ENCODE peak calls at places on chromosomes 3 and 15, in six cellular contexts. V is choroid plexus epithelial cell, K is AG04450, E is K562, H is fibroblast of mammary gland, U is mucosa of descending colon. C is an unnamed sample.

GRCh38 chr15:60733196-60733595 is 254.3 kb upstream of the ICE2 start:
- DNase-seq in U (no peak), H (no peak), V (no peak), E (no peak), K (no peak), C (no peak)

GRCh38 chr3:52523386-52524257 is 10.0 kb downstream of the NT5DC2 start:
- DNase-seq in U (peak; percentile 45), H (no peak), V (peak; percentile 43), K (no peak), E (no peak), C (no peak)

GRCh38 chr15:38885477-38885952 is 320.9 kb upstream of the RASGRP1 start:
- DNase-seq in V (no peak), E (no peak), H (peak; percentile 47), K (no peak), U (no peak), C (peak; percentile 65)

GRCh38 chr3:56761887-56762605 is 39.7 kb downstream of the ARHGEF3 start:
- DNase-seq in V (no peak), H (peak; percentile 54), E (no peak), K (no peak), U (no peak), C (peak; percentile 64)

GRCh38 chr3:102605146-102605545 is 170.3 kb downstream of the ZPLD1 start:
- DNase-seq in V (no peak), U (no peak), H (no peak), E (no peak), K (no peak), C (no peak)

GRCh38 chr3:126528800-126529541 is 5.0 kb downstream of the CHST13 start:
- DNase-seq in H (peak; percentile 10), E (no peak), U (peak; percentile 34), V (peak; percentile 15), K (no peak), C (peak; percentile 20)

GRCh38 chr3:194137314-194138097 is 1.6 kb downstream of the HES1 start:
- DNase-seq in H (peak; percentile 59), E (peak; percentile 76), U (peak; percentile 88), V (peak; percentile 81), K (no peak), C (peak; percentile 78)

GRCh38 chr15:70042553-70043214 is 55.0 kb downstream of the TLE3 start:
- DNase-seq in H (no peak), K (no peak), V (no peak), E (no peak), U (no peak), C (no peak)

GRCh38 chr15:101207867-101208288 is 44.0 kb downstream of the CHSY1 start:
- DNase-seq in K (no peak), E (no peak), V (peak; percentile 91), U (no peak), H (peak; percentile 93), C (peak; percentile 81)

GRCh38 chr3:195753609-195754008 is 32.8 kb downstream of the MUC20 start:
- DNase-seq in U (no peak), E (no peak), V (no peak), K (no peak), H (no peak), C (no peak)

GRCh38 chr15:94670436-94671034 is 439.2 kb downstream of the MCTP2 start:
- DNase-seq in E (peak; percentile 66), U (no peak), H (peak; percentile 48), V (peak; percentile 74), K (peak; percentile 6), C (peak; percentile 67)

GRCh38 chr3:59433546-59433945 is 383.7 kb upstream of the CFAP20DC start:
- DNase-seq in H (no peak), V (peak; percentile 46), E (no peak), U (no peak), K (no peak), C (no peak)

GRCh38 chr15:101444015-101444414 is 45.5 kb downstream of the PCSK6 start:
- DNase-seq in U (no peak), H (no peak), K (no peak), V (no peak), E (no peak), C (no peak)

GRCh38 chr15:87959080-87959479 is 297.5 kb downstream of the NTRK3 start:
- DNase-seq in V (no peak), E (peak; percentile 5), H (no peak), K (no peak), U (no peak), C (no peak)

GRCh38 chr3:45670995-45671394 is 18.2 kb upstream of the SACM1L start:
- DNase-seq in V (peak; percentile 20), K (no peak), E (no peak), H (peak; percentile 80), U (no peak), C (no peak)

GRCh38 chr3:396293-396692 is 199.7 kb downstream of the CHL1 start:
- DNase-seq in U (no peak), H (peak; percentile 17), E (no peak), V (no peak), K (no peak), C (no peak)

GRCh38 chr15:85168642-85169173 is 187.1 kb downstream of the PDE8A start:
- DNase-seq in H (peak; percentile 8), E (peak; percentile 34), U (peak; percentile 51), K (no peak), V (peak; percentile 50), C (no peak)

GRCh38 chr3:13520326-13520880 is 28.5 kb upstream of the FBLN2 start:
- DNase-seq in E (no peak), V (no peak), H (no peak), K (no peak), U (no peak), C (no peak)

GRCh38 chr15:58611731-58612676 is 137.5 kb downstream of the ADAM10 start:
- DNase-seq in V (peak; percentile 45), K (no peak), U (no peak), H (no peak), E (peak; percentile 29), C (no peak)

GRCh38 chr3:13346481-13347389 is 73.4 kb downstream of the NUP210 start:
- DNase-seq in K (no peak), V (no peak), U (no peak), E (no peak), H (no peak), C (no peak)

GRCh38 chr3:185537369-185537970 is 14.9 kb downstream of the LIPH start:
- DNase-seq in V (peak; percentile 98), K (no peak), U (no peak), E (peak; percentile 82), H (peak; percentile 89), C (peak; percentile 94)

GRCh38 chr3:188607810-188608209 is 453.9 kb downstream of the LPP start:
- DNase-seq in V (no peak), E (no peak), K (no peak), U (no peak), H (no peak), C (no peak)

GRCh38 chr3:62139957-62140356 is 233.4 kb downstream of the FEZF2 start:
- DNase-seq in H (peak; percentile 35), V (peak; percentile 95), U (no peak), K (no peak), E (no peak), C (peak; percentile 64)

DNA sequence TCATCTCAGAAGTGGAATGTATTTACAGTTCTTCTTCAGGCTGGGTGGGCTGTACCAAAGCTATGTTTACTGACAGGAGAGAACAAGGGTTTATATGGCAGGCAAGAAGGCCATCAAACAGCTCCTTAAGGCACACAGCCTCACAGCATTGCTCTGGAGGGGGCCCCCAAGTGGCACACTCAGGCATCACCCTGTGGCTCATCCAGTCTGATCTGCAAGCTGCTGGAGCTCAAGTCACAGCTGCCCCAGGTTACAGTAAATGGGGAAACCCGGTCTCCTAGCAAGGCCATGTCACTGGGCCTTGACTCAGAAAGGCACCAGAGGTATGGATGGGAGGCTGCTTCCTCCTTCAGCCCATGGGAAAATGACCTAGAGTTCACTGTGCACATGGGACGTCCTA is 67.4 kb downstream of the TFG start:
- DNase-seq in K (no peak), U (no peak), E (peak; percentile 9), V (no peak), H (peak; percentile 34), C (no peak)
- TF ChIP-seq CTCF in K (no peak), U (no peak), E (peak; percentile 38), V (peak; percentile 23), H (no peak), C (no peak)

DNA sequence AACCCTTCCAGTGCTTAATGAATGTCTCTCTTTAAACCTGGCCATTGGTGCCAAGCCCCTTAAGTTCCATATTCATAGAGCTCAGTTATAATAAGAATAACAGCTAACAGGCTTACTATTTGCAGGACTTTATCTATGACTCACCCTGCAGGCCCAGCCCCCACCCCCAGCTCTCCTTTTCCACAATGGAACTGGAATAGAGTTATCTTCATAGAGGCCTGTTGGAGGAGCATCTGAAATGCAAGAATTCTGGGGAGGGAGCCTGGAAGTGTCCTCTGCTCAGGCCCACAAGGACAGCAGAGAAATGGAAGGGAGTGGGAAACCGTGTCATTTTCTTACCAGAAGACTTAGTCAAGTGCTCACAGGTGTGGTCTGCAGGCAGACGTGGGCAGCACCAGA is 52.8 kb downstream of the SEMA5B start:
- DNase-seq in E (peak; percentile 20), H (peak; percentile 35), V (peak; percentile 62), U (no peak), K (no peak), C (peak; percentile 63)
- H3K4me3 ChIP-seq in E (no peak overlapping the region), H (no peak overlapping the region), V (no peak overlapping the region), U (no peak overlapping the region), K (no peak overlapping the region), C (no peak overlapping the region)

DNA sequence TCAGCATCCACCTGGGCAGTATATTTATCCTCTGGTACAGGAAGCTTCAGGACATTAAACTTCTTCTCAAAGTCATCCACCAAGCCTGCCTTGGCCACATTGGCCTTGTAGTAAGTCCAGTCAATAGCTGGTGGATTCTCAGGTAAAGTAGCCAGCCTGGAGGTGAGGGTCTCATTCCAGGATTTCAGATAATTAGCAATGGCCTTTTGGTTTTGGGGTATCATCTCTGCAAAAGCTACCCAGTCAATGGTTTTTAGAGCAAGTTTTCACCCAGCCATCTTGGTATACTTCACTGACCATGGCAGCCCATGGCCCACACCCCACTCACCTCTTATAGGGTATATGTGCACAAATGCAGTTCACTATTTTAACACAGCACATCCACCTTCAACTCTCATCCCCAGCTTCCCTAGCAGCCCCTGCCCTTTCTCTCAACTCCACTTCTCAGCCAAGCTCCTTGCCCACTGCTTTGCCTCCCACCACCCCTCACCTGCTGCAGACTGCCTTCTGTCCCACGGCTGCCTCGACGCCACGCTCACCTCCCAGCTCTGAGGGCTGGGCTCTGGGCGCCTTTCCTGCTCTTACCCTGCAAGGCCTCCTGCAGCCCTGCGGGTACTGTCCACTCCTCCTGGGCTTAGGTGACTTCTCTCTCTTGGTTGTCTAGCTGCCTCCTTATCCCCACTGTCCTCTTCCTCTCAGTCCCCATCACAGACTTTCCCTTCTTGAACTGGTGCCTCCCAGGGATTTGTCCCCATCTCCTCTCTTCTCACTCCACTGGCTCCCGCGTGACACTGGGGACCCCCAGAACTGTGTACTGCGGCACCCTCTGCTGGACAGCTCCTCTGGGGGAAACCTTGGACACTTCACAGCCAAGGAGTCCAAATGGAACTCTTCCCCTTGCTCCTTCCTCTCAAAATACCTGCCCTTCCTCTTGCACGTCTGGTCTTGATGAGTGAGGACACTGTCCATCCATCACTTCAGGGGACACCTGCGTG is 1.7 kb upstream of the TGM5 start:
- DNase-seq in V (peak; percentile 49), H (no peak), K (no peak), U (no peak), E (peak; percentile 64), C (no peak)
- TF ChIP-seq CTCF in V (peak; percentile 81), H (peak; percentile 25), K (peak; percentile 24), U (no peak), E (peak; percentile 71), C (peak; percentile 25)

GRCh38 chr15:77815015-77815414 is 182.3 kb upstream of the LINGO1 start:
- DNase-seq in E (no peak), V (no peak), U (no peak), K (no peak), H (no peak), C (no peak)
- H3K4me3 ChIP-seq in E (no peak overlapping the region), V (no peak overlapping the region), U (no peak overlapping the region), K (no peak overlapping the region), H (no peak overlapping the region), C (no peak overlapping the region)